ENCODE peak calls at places on chromosomes 4 and X, in nine cellular contexts. One of them, this sample, is unnamed.

GRCh38 chr4:79471309-79471708 is 63.3 kb upstream of the GK2 start:
- DNase-seq in fibroblast of pulmonary artery: no peak
- DNase-seq in cardiac muscle cell: no peak
- DNase-seq in stomach: no peak
- DNase-seq in mucosa of descending colon: no peak
- DNase-seq in transverse colon: no peak
- DNase-seq in heart left ventricle: no peak
- DNase-seq in lower leg skin: no peak
- DNase-seq in CD8-positive, alpha-beta T cell: no peak
- DNase-seq in this sample: no peak

GRCh38 chr4:52028970-52029369 is 8.8 kb upstream of the LRRC66 start:
- DNase-seq in fibroblast of pulmonary artery: peak; percentile 56
- DNase-seq in cardiac muscle cell: no peak
- DNase-seq in stomach: no peak
- DNase-seq in mucosa of descending colon: no peak
- DNase-seq in transverse colon: no peak
- DNase-seq in heart left ventricle: no peak
- DNase-seq in lower leg skin: no peak
- DNase-seq in CD8-positive, alpha-beta T cell: no peak
- DNase-seq in this sample: no peak

GRCh38 chr4:94226763-94227162 is 19.1 kb downstream of the SMARCAD1 start:
- DNase-seq in fibroblast of pulmonary artery: no peak
- DNase-seq in cardiac muscle cell: no peak
- DNase-seq in stomach: no peak
- DNase-seq in mucosa of descending colon: no peak
- DNase-seq in transverse colon: no peak
- DNase-seq in heart left ventricle: no peak
- DNase-seq in lower leg skin: no peak
- DNase-seq in CD8-positive, alpha-beta T cell: no peak
- DNase-seq in this sample: no peak

GRCh38 chrX:68114573-68115199 is 318.6 kb downstream of the OPHN1 start:
- DNase-seq in fibroblast of pulmonary artery: peak; percentile 8
- DNase-seq in cardiac muscle cell: no peak
- DNase-seq in stomach: no peak
- DNase-seq in mucosa of descending colon: peak; percentile 22
- DNase-seq in transverse colon: peak; percentile 18
- DNase-seq in heart left ventricle: no peak
- DNase-seq in lower leg skin: peak; percentile 18
- DNase-seq in CD8-positive, alpha-beta T cell: no peak
- DNase-seq in this sample: no peak

GRCh38 chr4:16197842-16198241 is 28.4 kb downstream of the TAPT1 start:
- DNase-seq in fibroblast of pulmonary artery: no peak
- DNase-seq in cardiac muscle cell: no peak
- DNase-seq in stomach: no peak
- DNase-seq in mucosa of descending colon: no peak
- DNase-seq in transverse colon: no peak
- DNase-seq in heart left ventricle: no peak
- DNase-seq in lower leg skin: no peak
- DNase-seq in CD8-positive, alpha-beta T cell: no peak
- DNase-seq in this sample: no peak

GRCh38 chrX:112768563-112768962 is 72.1 kb downstream of the AMOT start:
- DNase-seq in fibroblast of pulmonary artery: no peak
- DNase-seq in cardiac muscle cell: no peak
- DNase-seq in stomach: no peak
- DNase-seq in mucosa of descending colon: no peak
- DNase-seq in transverse colon: no peak
- DNase-seq in heart left ventricle: no peak
- DNase-seq in lower leg skin: no peak
- DNase-seq in CD8-positive, alpha-beta T cell: no peak
- DNase-seq in this sample: no peak

GRCh38 chr4:177256950-177257349 is 52.7 kb upstream of the NEIL3 start:
- DNase-seq in fibroblast of pulmonary artery: no peak
- DNase-seq in cardiac muscle cell: no peak
- DNase-seq in stomach: no peak
- DNase-seq in mucosa of descending colon: no peak
- DNase-seq in transverse colon: no peak
- DNase-seq in heart left ventricle: no peak
- DNase-seq in lower leg skin: no peak
- DNase-seq in CD8-positive, alpha-beta T cell: no peak
- DNase-seq in this sample: no peak

GRCh38 chrX:119565110-119565663 is at the start of gene STEEP1:
- DNase-seq in fibroblast of pulmonary artery: peak; percentile 95
- DNase-seq in cardiac muscle cell: peak; percentile 91
- DNase-seq in stomach: peak; percentile 90
- DNase-seq in mucosa of descending colon: peak; percentile 88
- DNase-seq in transverse colon: peak; percentile 92
- DNase-seq in heart left ventricle: peak; percentile 94
- DNase-seq in lower leg skin: peak; percentile 88
- DNase-seq in CD8-positive, alpha-beta T cell: peak; percentile 87
- DNase-seq in this sample: peak; percentile 90

GRCh38 chrX:66731398-66731797 is 92.5 kb upstream of the EDA2R start:
- DNase-seq in fibroblast of pulmonary artery: peak; percentile 68
- DNase-seq in cardiac muscle cell: peak; percentile 49
- DNase-seq in stomach: no peak
- DNase-seq in mucosa of descending colon: no peak
- DNase-seq in transverse colon: no peak
- DNase-seq in heart left ventricle: no peak
- DNase-seq in lower leg skin: no peak
- DNase-seq in CD8-positive, alpha-beta T cell: no peak
- DNase-seq in this sample: no peak

GRCh38 chr4:110616162-110617062 is 6.5 kb downstream of the PITX2 start:
- DNase-seq in fibroblast of pulmonary artery: no peak
- DNase-seq in cardiac muscle cell: no peak
- DNase-seq in stomach: no peak
- DNase-seq in mucosa of descending colon: no peak
- DNase-seq in transverse colon: no peak
- DNase-seq in heart left ventricle: no peak
- DNase-seq in lower leg skin: no peak
- DNase-seq in CD8-positive, alpha-beta T cell: no peak
- DNase-seq in this sample: no peak

GRCh38 chr4:110614173-110614948 is 8.5 kb downstream of the PITX2 start:
- DNase-seq in fibroblast of pulmonary artery: no peak
- DNase-seq in cardiac muscle cell: no peak
- DNase-seq in stomach: no peak
- DNase-seq in mucosa of descending colon: no peak
- DNase-seq in transverse colon: no peak
- DNase-seq in heart left ventricle: no peak
- DNase-seq in lower leg skin: no peak
- DNase-seq in CD8-positive, alpha-beta T cell: no peak
- DNase-seq in this sample: no peak

GRCh38 chr4:110614981-110615365 is 7.9 kb downstream of the PITX2 start:
- DNase-seq in fibroblast of pulmonary artery: no peak
- DNase-seq in cardiac muscle cell: no peak
- DNase-seq in stomach: no peak
- DNase-seq in mucosa of descending colon: no peak
- DNase-seq in transverse colon: no peak
- DNase-seq in heart left ventricle: no peak
- DNase-seq in lower leg skin: no peak
- DNase-seq in CD8-positive, alpha-beta T cell: no peak
- DNase-seq in this sample: no peak

GRCh38 chr4:110617095-110617494 is 5.8 kb downstream of the PITX2 start:
- DNase-seq in fibroblast of pulmonary artery: no peak
- DNase-seq in cardiac muscle cell: peak; percentile 0
- DNase-seq in stomach: no peak
- DNase-seq in mucosa of descending colon: no peak
- DNase-seq in transverse colon: no peak
- DNase-seq in heart left ventricle: no peak
- DNase-seq in lower leg skin: no peak
- DNase-seq in CD8-positive, alpha-beta T cell: no peak
- DNase-seq in this sample: no peak

DNA sequence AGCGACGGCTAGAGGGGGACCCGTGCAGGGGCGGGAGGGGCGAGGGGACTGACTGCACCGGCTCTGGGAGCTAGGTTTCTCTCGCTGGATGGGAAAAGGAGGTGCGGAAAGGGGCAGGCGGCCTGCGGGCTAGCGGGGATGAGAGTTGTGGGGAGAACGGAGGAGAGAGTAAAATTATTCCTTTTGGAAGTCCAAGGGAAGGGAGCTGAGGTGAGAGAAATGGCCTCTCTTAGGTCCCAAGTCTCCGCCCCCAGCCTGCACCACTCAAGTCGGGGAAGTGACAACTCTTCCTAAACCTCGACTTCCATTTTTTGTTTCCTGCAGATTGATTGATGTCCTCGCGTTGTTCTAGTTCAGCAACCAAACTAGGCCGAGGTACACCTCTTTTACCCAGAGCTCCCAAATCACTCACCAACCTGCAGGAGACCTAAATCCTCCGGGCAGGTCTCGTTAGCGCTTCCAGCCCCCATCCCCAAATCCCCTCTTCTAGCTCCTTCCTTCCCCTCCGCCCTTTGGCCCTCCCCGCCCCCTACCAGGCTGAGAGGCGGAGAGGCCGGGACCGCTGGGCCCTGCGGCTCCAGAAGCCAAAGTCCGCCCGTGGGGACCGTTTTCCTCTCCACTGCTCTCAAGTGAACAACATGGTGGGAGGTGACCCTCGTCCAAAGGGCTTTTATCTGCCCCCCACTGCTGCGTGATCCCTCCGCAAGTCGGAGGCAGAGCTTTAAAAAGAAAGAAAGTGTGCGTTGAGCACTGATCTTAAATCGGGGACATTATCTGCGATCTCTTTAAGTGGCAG is 7.3 kb downstream of the PITX2 start:
- DNase-seq in fibroblast of pulmonary artery: no peak
- DNase-seq in cardiac muscle cell: peak; percentile 18
- DNase-seq in stomach: no peak
- DNase-seq in mucosa of descending colon: peak; percentile 29
- DNase-seq in transverse colon: no peak
- DNase-seq in heart left ventricle: no peak
- DNase-seq in lower leg skin: no peak
- DNase-seq in CD8-positive, alpha-beta T cell: no peak
- DNase-seq in this sample: no peak
- H3K4me3 ChIP-seq in fibroblast of pulmonary artery: no peak overlapping the region
- H3K4me3 ChIP-seq in cardiac muscle cell: no peak overlapping the region
- H3K4me3 ChIP-seq in stomach: no peak overlapping the region
- H3K4me3 ChIP-seq in mucosa of descending colon: no peak overlapping the region
- H3K4me3 ChIP-seq in transverse colon: no peak overlapping the region
- H3K4me3 ChIP-seq in heart left ventricle: no peak overlapping the region
- H3K4me3 ChIP-seq in lower leg skin: no peak overlapping the region
- H3K4me3 ChIP-seq in CD8-positive, alpha-beta T cell: no peak overlapping the region
- H3K4me3 ChIP-seq in this sample: no peak overlapping the region

GRCh38 chr4:2434420-2434819 is 15.7 kb downstream of the CFAP99 start:
- DNase-seq in fibroblast of pulmonary artery: no peak
- DNase-seq in cardiac muscle cell: no peak
- DNase-seq in stomach: no peak
- DNase-seq in mucosa of descending colon: no peak
- DNase-seq in transverse colon: no peak
- DNase-seq in heart left ventricle: no peak
- DNase-seq in lower leg skin: no peak
- DNase-seq in CD8-positive, alpha-beta T cell: no peak
- DNase-seq in this sample: no peak

GRCh38 chr4:2433609-2434350 is 15.0 kb downstream of the CFAP99 start:
- DNase-seq in fibroblast of pulmonary artery: no peak
- DNase-seq in cardiac muscle cell: no peak
- DNase-seq in stomach: no peak
- DNase-seq in mucosa of descending colon: no peak
- DNase-seq in transverse colon: no peak
- DNase-seq in heart left ventricle: no peak
- DNase-seq in lower leg skin: no peak
- DNase-seq in CD8-positive, alpha-beta T cell: no peak
- DNase-seq in this sample: no peak

GRCh38 chr4:2437475-2438215 is 18.9 kb downstream of the CFAP99 start:
- DNase-seq in fibroblast of pulmonary artery: no peak
- DNase-seq in cardiac muscle cell: no peak
- DNase-seq in stomach: no peak
- DNase-seq in mucosa of descending colon: no peak
- DNase-seq in transverse colon: no peak
- DNase-seq in heart left ventricle: no peak
- DNase-seq in lower leg skin: no peak
- DNase-seq in CD8-positive, alpha-beta T cell: no peak
- DNase-seq in this sample: no peak

GRCh38 chr4:2436761-2437474 is 18.2 kb downstream of the CFAP99 start:
- DNase-seq in fibroblast of pulmonary artery: no peak
- DNase-seq in cardiac muscle cell: no peak
- DNase-seq in stomach: no peak
- DNase-seq in mucosa of descending colon: no peak
- DNase-seq in transverse colon: no peak
- DNase-seq in heart left ventricle: no peak
- DNase-seq in lower leg skin: no peak
- DNase-seq in CD8-positive, alpha-beta T cell: no peak
- DNase-seq in this sample: no peak

GRCh38 chr4:2436301-2436700 is 17.5 kb downstream of the CFAP99 start:
- DNase-seq in fibroblast of pulmonary artery: peak; percentile 16
- DNase-seq in cardiac muscle cell: no peak
- DNase-seq in stomach: no peak
- DNase-seq in mucosa of descending colon: no peak
- DNase-seq in transverse colon: no peak
- DNase-seq in heart left ventricle: no peak
- DNase-seq in lower leg skin: no peak
- DNase-seq in CD8-positive, alpha-beta T cell: no peak
- DNase-seq in this sample: no peak
- TF ChIP-seq CTCF in fibroblast of pulmonary artery: peak; percentile 27
- TF ChIP-seq CTCF in cardiac muscle cell: peak; percentile 22
- TF ChIP-seq CTCF in stomach: no peak
- TF ChIP-seq CTCF in mucosa of descending colon: no peak
- TF ChIP-seq CTCF in transverse colon: peak; percentile 29
- TF ChIP-seq CTCF in heart left ventricle: no peak
- TF ChIP-seq CTCF in lower leg skin: no peak
- TF ChIP-seq CTCF in CD8-positive, alpha-beta T cell: no peak
- TF ChIP-seq CTCF in this sample: no peak

DNA sequence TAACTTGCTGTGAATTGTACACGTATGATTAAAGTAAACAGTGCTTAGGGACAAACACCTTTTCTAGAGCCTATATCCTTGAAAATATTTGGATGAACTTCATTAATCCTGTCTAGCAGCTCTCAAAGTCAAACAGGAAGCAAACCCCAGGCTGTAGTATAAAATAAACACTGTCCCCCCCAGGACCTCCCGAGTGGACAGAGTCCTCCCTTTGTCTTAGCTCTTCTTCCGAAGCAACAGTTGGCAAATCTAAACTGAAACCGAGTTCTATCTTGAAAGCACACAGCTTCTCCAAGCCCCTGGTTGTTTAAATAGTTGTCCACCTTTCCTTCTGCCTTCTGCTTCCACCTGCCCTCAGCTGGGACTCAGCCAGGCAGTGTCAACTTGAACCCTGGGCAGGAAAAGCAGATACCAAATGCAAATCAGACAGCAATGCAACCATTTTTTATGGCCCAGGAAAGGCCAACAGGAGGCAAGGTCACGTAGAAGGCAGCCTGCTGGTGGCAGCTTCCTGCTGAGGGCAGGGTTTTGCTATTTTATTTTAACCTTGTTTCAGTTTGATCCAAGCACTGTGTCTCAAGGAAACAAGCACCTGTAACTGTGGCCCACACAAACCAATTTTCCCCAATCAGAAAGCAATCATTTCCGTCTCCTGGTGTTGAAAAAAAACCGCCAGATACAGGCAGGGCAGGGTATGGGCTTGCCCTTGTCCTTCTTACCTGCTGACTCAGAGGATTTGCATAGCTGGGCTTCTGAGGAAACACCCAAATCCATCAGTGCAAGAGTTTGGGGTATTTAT is 110.3 kb upstream of the KIT start:
- DNase-seq in fibroblast of pulmonary artery: no peak
- DNase-seq in cardiac muscle cell: no peak
- DNase-seq in stomach: peak; percentile 45
- DNase-seq in mucosa of descending colon: peak; percentile 59
- DNase-seq in transverse colon: peak; percentile 38
- DNase-seq in heart left ventricle: no peak
- DNase-seq in lower leg skin: no peak
- DNase-seq in CD8-positive, alpha-beta T cell: no peak
- DNase-seq in this sample: no peak
- H3K4me3 ChIP-seq in fibroblast of pulmonary artery: no peak overlapping the region
- H3K4me3 ChIP-seq in cardiac muscle cell: no peak overlapping the region
- H3K4me3 ChIP-seq in stomach: no peak overlapping the region
- H3K4me3 ChIP-seq in mucosa of descending colon: no peak overlapping the region
- H3K4me3 ChIP-seq in transverse colon: no peak overlapping the region
- H3K4me3 ChIP-seq in heart left ventricle: no peak overlapping the region
- H3K4me3 ChIP-seq in lower leg skin: no peak overlapping the region
- H3K4me3 ChIP-seq in CD8-positive, alpha-beta T cell: no peak overlapping the region
- H3K4me3 ChIP-seq in this sample: no peak overlapping the region

GRCh38 chrX:50941638-50942037 is 31.1 kb downstream of the BMP15 start:
- DNase-seq in fibroblast of pulmonary artery: no peak
- DNase-seq in cardiac muscle cell: no peak
- DNase-seq in stomach: no peak
- DNase-seq in mucosa of descending colon: peak; percentile 28
- DNase-seq in transverse colon: peak; percentile 8
- DNase-seq in heart left ventricle: no peak
- DNase-seq in lower leg skin: no peak
- DNase-seq in CD8-positive, alpha-beta T cell: no peak
- DNase-seq in this sample: no peak
- TF ChIP-seq CTCF in fibroblast of pulmonary artery: peak; percentile 30
- TF ChIP-seq CTCF in cardiac muscle cell: peak; percentile 31
- TF ChIP-seq CTCF in stomach: no peak
- TF ChIP-seq CTCF in mucosa of descending colon: no peak
- TF ChIP-seq CTCF in transverse colon: peak; percentile 16
- TF ChIP-seq CTCF in heart left ventricle: no peak
- TF ChIP-seq CTCF in lower leg skin: no peak
- TF ChIP-seq CTCF in CD8-positive, alpha-beta T cell: no peak
- TF ChIP-seq CTCF in this sample: no peak